ENCODE peak calls at places on chromosomes 4 and X, in nine cellular contexts. Y, D, W, I, G, C, A, R and Z are unnamed samples.

GRCh38 chr4:7557447-7557846 is 122.7 kb upstream of the PSAPL1 start:
- DNase-seq in Y (no peak), D (peak), W (no peak), I (peak), G (no peak), C (no peak), A (no peak), R (no peak), Z (no peak)

GRCh38 chr4:147093206-147093605 is 147.5 kb upstream of the TTC29 start:
- DNase-seq in Y (no peak), D (no peak), W (no peak), I (no peak), G (no peak), C (no peak), A (no peak), R (no peak), Z (no peak)

GRCh38 chr4:40736910-40737309 is 12.8 kb upstream of the NSUN7 start:
- DNase-seq in Y (no peak), D (no peak), W (peak), I (peak), G (no peak), C (no peak), A (peak), R (peak), Z (no peak)

GRCh38 chr4:179582164-179582563 is 2139.9 kb upstream of the AGA start:
- DNase-seq in Y (no peak), D (no peak), W (no peak), I (no peak), G (no peak), C (no peak), A (no peak), R (no peak), Z (no peak)

GRCh38 chr4:61336488-61336887 is 136.4 kb downstream of the ADGRL3 start:
- DNase-seq in Y (no peak), D (no peak), W (no peak), I (no peak), G (no peak), C (no peak), A (peak), R (no peak), Z (no peak)

GRCh38 chr4:122632396-122633143 is 11.7 kb upstream of the IL21 start:
- DNase-seq in Y (no peak), D (no peak), W (peak), I (no peak), G (no peak), C (no peak), A (no peak), R (no peak), Z (no peak)

GRCh38 chr4:56666279-56666678 is 14.8 kb downstream of the HOPX start:
- DNase-seq in Y (no peak), D (no peak), W (no peak), I (no peak), G (no peak), C (no peak), A (no peak), R (no peak), Z (no peak)

GRCh38 chr4:126890994-126891393 is 741.8 kb upstream of the INTU start:
- DNase-seq in Y (no peak), D (no peak), W (no peak), I (no peak), G (no peak), C (no peak), A (no peak), R (no peak), Z (no peak)

GRCh38 chrX:6041630-6042029 is 187.0 kb downstream of the NLGN4X start:
- DNase-seq in Y (no peak), D (no peak), W (no peak), I (no peak), G (no peak), C (no peak), A (no peak), R (no peak), Z (no peak)

GRCh38 chr4:138438608-138439007 is 196.5 kb upstream of the SLC7A11 start:
- DNase-seq in Y (no peak), D (no peak), W (no peak), I (no peak), G (no peak), C (no peak), A (no peak), R (no peak), Z (no peak)

GRCh38 chr4:152665691-152666410 is 13.9 kb downstream of the TMEM154 start:
- DNase-seq in Y (no peak), D (no peak), W (no peak), I (no peak), G (no peak), C (no peak), A (no peak), R (peak), Z (no peak)